ENCODE peak calls at places on chromosomes 4 and X, in nine cellular contexts. U is activated CD4-positive, alpha-beta memory T cell treated with anti-CD3 and anti-CD28 coated beads, Interleukin-2, amount 10 ng/mL, durations not matched to agents 7 days and 5 days; C is naive thymus-derived CD4-positive, alpha-beta T cell; N is renal cortical epithelial cell; G is activated CD4-positive, alpha-beta T cell treated with anti-CD3 and anti-CD28 coated beads, Interleukin-2, amount 50 U/mL, for 48 hours; O is activated gamma-delta T cell treated with anti-CD3 and anti-CD28 coated beads, Interleukin-2, amount 50 U/mL, for 16 hours; Z is NCI-H1436; L is stromal cell of bone marrow; R is NCI-H2029 treated with DMSO at 0.1 percent for 48 hours. D is an unnamed sample.

GRCh38 chr4:83323136-83323535 is 11.5 kb downstream of the HPSE start:
- DNase-seq in U (no peak), C (no peak), N (no peak), G (no peak), O (no peak), Z (no peak), L (no peak), R (no peak), D (no peak)

GRCh38 chr4:59925290-59925689 is 1274.8 kb upstream of the ADGRL3 start:
- DNase-seq in U (no peak), C (no peak), N (no peak), G (no peak), O (no peak), Z (no peak), L (no peak), R (no peak), D (no peak)

GRCh38 chr4:54233697-54234496 is 4.8 kb downstream of the PDGFRA start:
- DNase-seq in U (peak; percentile 69), C (peak; percentile 58), N (peak; percentile 52), G (peak; percentile 76), O (peak; percentile 50), Z (peak; percentile 56), L (no peak), R (peak; percentile 65), D (peak; percentile 64)

GRCh38 chrX:18676470-18676869 is 4.6 kb upstream of the RS1 start:
- DNase-seq in U (no peak), C (no peak), N (no peak), G (no peak), O (no peak), Z (no peak), L (no peak), R (no peak), D (no peak)

GRCh38 chr4:123299212-123299651 is 97.4 kb upstream of the SPRY1 start:
- DNase-seq in U (no peak), C (no peak), N (peak; percentile 13), G (no peak), O (no peak), Z (no peak), L (peak; percentile 86), R (no peak), D (no peak)

GRCh38 chr4:104716584-104716983 is 221.9 kb upstream of the CXXC4 start:
- DNase-seq in U (no peak), C (no peak), N (no peak), G (no peak), O (no peak), Z (no peak), L (no peak), R (no peak), D (no peak)

GRCh38 chrX:119055650-119056049 is 17.1 kb upstream of the CT47C1 start:
- DNase-seq in U (no peak), C (no peak), N (no peak), G (no peak), O (no peak), Z (no peak), L (no peak), R (no peak), D (no peak)

GRCh38 chr4:45030059-45030458 is 303.7 kb upstream of the GNPDA2 start:
- DNase-seq in U (no peak), C (no peak), N (no peak), G (no peak), O (no peak), Z (no peak), L (no peak), R (no peak), D (no peak)

GRCh38 chrX:105695451-105695850 is 126.9 kb upstream of the NRK start:
- DNase-seq in U (no peak), C (no peak), N (peak; percentile 44), G (no peak), O (no peak), Z (no peak), L (no peak), R (no peak), D (no peak)

GRCh38 chr4:41413670-41414069 is 124.3 kb upstream of the LIMCH1 start:
- DNase-seq in U (no peak), C (no peak), N (peak; percentile 45), G (no peak), O (no peak), Z (peak; percentile 7), L (no peak), R (no peak), D (no peak)

GRCh38 chr4:101000496-101000895 is 346.8 kb downstream of the PPP3CA start:
- DNase-seq in U (no peak), C (no peak), N (no peak), G (no peak), O (no peak), Z (no peak), L (no peak), R (no peak), D (no peak)

GRCh38 chr4:133151681-133152329 is 2.7 kb downstream of the PCDH10 start:
- DNase-seq in U (no peak), C (no peak), N (no peak), G (peak; percentile 2), O (no peak), Z (no peak), L (no peak), R (no peak), D (no peak)

GRCh38 chrX:136667446-136668168 is 19.6 kb downstream of the CD40LG start:
- DNase-seq in U (peak; percentile 57), C (no peak), N (peak; percentile 64), G (peak; percentile 55), O (no peak), Z (no peak), L (no peak), R (no peak), D (no peak)

GRCh38 chr4:56909083-56909981 is 1.6 kb downstream of the REST start:
- DNase-seq in U (peak; percentile 60), C (peak; percentile 59), N (peak; percentile 38), G (peak; percentile 63), O (peak; percentile 22), Z (no peak), L (peak; percentile 21), R (no peak), D (peak; percentile 16)

GRCh38 chr4:186823989-186824388 is 100.3 kb upstream of the FAT1 start:
- DNase-seq in U (no peak), C (no peak), N (no peak), G (no peak), O (no peak), Z (no peak), L (no peak), R (no peak), D (no peak)

GRCh38 chr4:185128272-185129119 is 14.6 kb upstream of the SLC25A4 start:
- DNase-seq in U (no peak), C (no peak), N (peak; percentile 16), G (peak; percentile 40), O (no peak), Z (no peak), L (no peak), R (no peak), D (peak; percentile 3)

GRCh38 chr4:113355550-113356371 is 306.3 kb downstream of the ANK2 start:
- DNase-seq in U (peak; percentile 81), C (peak; percentile 14), N (peak; percentile 68), G (peak; percentile 79), O (peak; percentile 47), Z (peak; percentile 47), L (peak; percentile 81), R (no peak), D (peak; percentile 55)

GRCh38 chrX:126836195-126836594 is 16.7 kb downstream of the PRR32 start:
- DNase-seq in U (no peak), C (no peak), N (no peak), G (no peak), O (no peak), Z (no peak), L (no peak), R (peak; percentile 18), D (no peak)

GRCh38 chrX:107506596-107507031 is 57.2 kb downstream of the FRMPD3 start:
- DNase-seq in U (no peak), C (no peak), N (no peak), G (no peak), O (no peak), Z (no peak), L (no peak), R (no peak), D (no peak)

GRCh38 chrX:103417933-103418332 is 41.6 kb downstream of the BEX3 start:
- DNase-seq in U (no peak), C (no peak), N (no peak), G (no peak), O (no peak), Z (no peak), L (no peak), R (no peak), D (no peak)

GRCh38 chr4:84479663-84480062 is 19.4 kb downstream of the NKX6-1 start:
- DNase-seq in U (no peak), C (no peak), N (no peak), G (no peak), O (no peak), Z (no peak), L (no peak), R (no peak), D (no peak)

GRCh38 chr4:75630174-75630931 is at the start of gene CDKL2:
- DNase-seq in U (peak; percentile 92), C (peak; percentile 91), N (peak; percentile 59), G (peak; percentile 94), O (peak; percentile 85), Z (peak; percentile 70), L (peak; percentile 15), R (peak; percentile 55), D (peak; percentile 81)

GRCh38 chrX:68936608-68937007 is 107.8 kb downstream of the EFNB1 start:
- DNase-seq in U (no peak), C (no peak), N (peak; percentile 90), G (no peak), O (no peak), Z (no peak), L (peak; percentile 86), R (no peak), D (no peak)

GRCh38 chr4:186820371-186820990 is 96.8 kb upstream of the FAT1 start:
- DNase-seq in U (no peak), C (no peak), N (peak; percentile 42), G (no peak), O (no peak), Z (no peak), L (no peak), R (peak; percentile 49), D (no peak)

GRCh38 chrX:73850124-73851013 is 287.4 kb downstream of the CHIC1 start:
- DNase-seq in U (no peak), C (no peak), N (peak; percentile 13), G (no peak), O (no peak), Z (no peak), L (no peak), R (no peak), D (no peak)

GRCh38 chr4:112952301-112952700 is 97.2 kb upstream of the ANK2 start:
- DNase-seq in U (no peak), C (no peak), N (no peak), G (no peak), O (no peak), Z (no peak), L (no peak), R (no peak), D (no peak)

GRCh38 chr4:156362581-156362980 is 408.9 kb upstream of the CTSO start:
- DNase-seq in U (no peak), C (no peak), N (peak; percentile 89), G (no peak), O (no peak), Z (no peak), L (peak; percentile 27), R (no peak), D (no peak)

GRCh38 chr4:9997881-9998280 is 23.4 kb downstream of the SLC2A9 start:
- DNase-seq in U (no peak), C (no peak), N (peak; percentile 25), G (no peak), O (no peak), Z (no peak), L (no peak), R (no peak), D (no peak)

GRCh38 chrX:82412851-82413250 is 1095.2 kb upstream of the POU3F4 start:
- DNase-seq in U (no peak), C (no peak), N (peak; percentile 33), G (no peak), O (no peak), Z (no peak), L (no peak), R (no peak), D (no peak)

GRCh38 chrX:69565247-69565815 is 50.6 kb upstream of the EDA start:
- DNase-seq in U (no peak), C (no peak), N (peak; percentile 60), G (no peak), O (no peak), Z (no peak), L (no peak), R (no peak), D (no peak)

D was measured in DMS79 treated with DMSO at 0.1 percent for 48 hours.